ENCODE peak calls at places on chromosomes 7 and 10, in nine cellular contexts. X, L, I, F, E, B, P, G and Z are unnamed samples.
A peak's percentile ranks its signal among the peaks of the same experiment; 100 is the strongest.

GRCh38 chr10:132392811-132393694 is 3.9 kb upstream of the PWWP2B start:
- DNase-seq in L (no peak), B (no peak), E (no peak), G (peak; percentile 64), I (no peak), P (peak; percentile 56), F (peak; percentile 61), X (peak; percentile 36), Z (no peak)

GRCh38 chr10:75347211-75347610 is 54.4 kb downstream of the ZNF503 start:
- DNase-seq in L (no peak), E (peak; percentile 42), X (no peak), G (no peak), F (no peak), B (no peak), P (no peak), I (no peak), Z (no peak)

GRCh38 chr10:18145652-18146051 is 5.4 kb downstream of the CACNB2 start:
- DNase-seq in I (no peak), G (peak; percentile 49), P (no peak), L (no peak), F (no peak), X (no peak), E (no peak), B (no peak), Z (no peak)

GRCh38 chr7:79176859-79177477 is 276.5 kb downstream of the MAGI2 start:
- DNase-seq in I (peak; percentile 53), E (peak; percentile 10), B (peak; percentile 5), L (no peak), X (no peak), G (peak; percentile 55), F (peak; percentile 61), P (peak; percentile 34), Z (peak; percentile 23)

GRCh38 chr7:4226166-4226857 is 455.8 kb upstream of the FOXK1 start:
- DNase-seq in E (peak; percentile 47), P (no peak), B (no peak), X (no peak), G (no peak), F (peak; percentile 36), L (no peak), I (no peak), Z (no peak)

GRCh38 chr10:126372359-126372758 is 15.9 kb downstream of the ADAM12 start:
- DNase-seq in F (no peak), L (no peak), X (no peak), B (no peak), P (no peak), I (no peak), E (peak; percentile 70), G (no peak), Z (no peak)

GRCh38 chr7:130887182-130888016 is 153.4 kb upstream of the KLF14 start:
- DNase-seq in E (no peak), X (no peak), P (peak; percentile 83), I (peak; percentile 89), L (no peak), B (no peak), G (peak; percentile 88), F (no peak), Z (no peak)

GRCh38 chr7:1092806-1093505 is 5.0 kb downstream of the GPER1 start:
- DNase-seq in F (no peak), G (no peak), B (no peak), X (no peak), E (no peak), P (no peak), L (no peak), I (no peak), Z (no peak)

GRCh38 chr7:17939670-17940301 is 508 bp downstream of the SNX13 start:
- DNase-seq in P (peak; percentile 53), L (no peak), E (peak; percentile 17), X (peak; percentile 72), F (peak; percentile 75), G (peak; percentile 25), I (peak; percentile 73), B (peak; percentile 32), Z (peak; percentile 46)

GRCh38 chr10:96890172-96890513 is 58.0 kb downstream of the LCOR start:
- DNase-seq in P (peak; percentile 36), E (no peak), B (peak; percentile 28), G (no peak), X (no peak), L (no peak), F (peak; percentile 49), I (no peak), Z (no peak)

GRCh38 chr10:62394556-62395018 is 20.4 kb downstream of the ZNF365 start:
- DNase-seq in X (no peak), F (no peak), P (no peak), B (no peak), E (no peak), L (no peak), I (no peak), G (no peak), Z (no peak)

GRCh38 chr7:127504715-127505114 is 80.7 kb downstream of the GCC1 start:
- DNase-seq in F (peak; percentile 55), B (peak; percentile 29), E (peak; percentile 40), X (no peak), L (no peak), G (peak; percentile 16), P (no peak), I (peak; percentile 11), Z (peak; percentile 39)

GRCh38 chr10:88954458-88955083 is 2.0 kb upstream of the ACTA2 start:
- DNase-seq in G (no peak), P (no peak), L (no peak), B (no peak), F (no peak), E (no peak), X (no peak), I (no peak), Z (no peak)

GRCh38 chr10:28307267-28307666 is 4.4 kb upstream of the MPP7 start:
- DNase-seq in B (no peak), I (no peak), P (no peak), E (no peak), G (no peak), X (no peak), L (no peak), F (no peak), Z (no peak)

GRCh38 chr7:149704507-149704906 is 68.9 kb downstream of the ZNF467 start:
- DNase-seq in I (no peak), E (no peak), B (no peak), F (no peak), P (no peak), X (no peak), G (no peak), L (no peak), Z (no peak)

GRCh38 chr10:30059209-30060107 is at the start of gene JCAD:
- DNase-seq in B (peak; percentile 2), F (peak; percentile 47), X (peak; percentile 61), P (peak; percentile 15), E (peak; percentile 52), I (peak; percentile 69), L (peak; percentile 27), G (peak; percentile 45), Z (no peak)
- TF ChIP-seq CTCF in B (no peak), F (no peak), X (no peak), P (no peak), E (no peak), I (no peak), L (no peak), G (no peak), Z (no peak)

DNA sequence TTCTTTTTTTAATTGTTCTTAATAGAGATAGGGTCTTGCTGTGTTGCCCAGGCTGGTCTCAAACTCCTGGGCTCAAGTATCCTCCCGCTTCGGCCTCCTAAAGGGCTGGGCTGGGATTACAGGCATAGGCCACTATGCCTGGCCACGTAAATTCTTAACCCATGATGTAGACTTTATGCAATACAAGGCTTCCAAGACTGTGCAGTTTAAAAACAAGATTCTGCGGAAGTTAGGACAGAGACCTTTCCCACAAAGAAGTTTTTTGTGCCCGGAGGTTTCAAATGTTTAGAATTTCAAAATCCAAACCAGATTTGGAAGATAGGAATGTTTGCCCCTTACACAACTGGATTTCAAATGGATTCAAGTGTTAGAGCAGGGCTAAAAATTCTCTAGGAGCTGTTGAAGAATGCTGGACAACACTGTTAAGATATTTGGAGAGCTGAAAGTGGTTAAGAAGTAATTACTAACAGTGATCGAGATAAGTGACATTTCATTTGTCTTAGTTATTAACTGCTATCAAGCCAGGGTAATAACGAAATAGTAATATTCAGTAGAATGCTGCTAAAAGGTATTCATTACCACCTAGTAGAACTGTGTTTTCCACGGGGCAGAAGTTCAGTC is 7.4 kb downstream of the APBB1IP start:
- DNase-seq in G (peak; percentile 39), F (no peak), E (no peak), I (no peak), L (no peak), B (no peak), P (no peak), X (no peak), Z (no peak)
- H3K4me3 ChIP-seq in G (no peak overlapping the region), F (no peak overlapping the region), E (no peak overlapping the region), I (no peak overlapping the region), L (no peak overlapping the region), B (no peak overlapping the region), P (no peak overlapping the region), X (no peak overlapping the region), Z (no peak overlapping the region)

DNA sequence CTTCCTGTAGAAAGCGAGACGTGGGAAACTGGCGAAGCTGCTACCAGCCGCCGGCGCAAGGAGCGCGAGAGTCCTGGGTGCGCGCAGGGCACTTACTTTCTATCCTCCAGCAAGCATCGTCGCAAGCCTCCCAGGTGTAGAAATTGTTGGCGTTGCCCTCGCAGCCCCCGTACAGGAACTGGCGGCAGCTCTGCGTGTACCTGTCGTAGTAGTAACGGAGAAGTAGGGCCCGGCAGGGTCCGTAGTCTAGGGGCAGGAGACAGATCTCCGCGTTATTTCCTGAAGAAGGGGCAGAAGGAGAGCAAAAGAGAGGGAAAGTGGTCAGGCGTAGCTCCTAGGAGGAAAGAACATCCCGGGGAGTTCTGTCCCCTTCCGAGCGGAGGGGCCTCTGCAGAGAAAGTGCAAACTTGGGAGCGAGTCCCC is 501 bp downstream of the TFPI2 start:
- DNase-seq in G (peak; percentile 55), I (peak; percentile 54), X (no peak), P (peak; percentile 71), B (no peak), F (no peak), E (peak; percentile 19), L (peak; percentile 19), Z (peak; percentile 65)
- TF ChIP-seq CTCF in G (peak; percentile 0), I (no peak), X (no peak), P (no peak), B (no peak), F (no peak), E (no peak), L (peak; percentile 5), Z (no peak)

GRCh38 chr7:87317691-87318245 is 27.7 kb upstream of the CROT start:
- DNase-seq in X (no peak), P (peak; percentile 79), L (no peak), F (no peak), I (no peak), G (no peak), B (no peak), E (no peak), Z (no peak)

GRCh38 chr7:87312215-87312865 is 33.1 kb upstream of the CROT start:
- DNase-seq in E (peak; percentile 60), I (peak; percentile 75), B (peak; percentile 50), P (peak; percentile 50), G (peak; percentile 66), L (peak; percentile 7), X (no peak), F (peak; percentile 73), Z (peak; percentile 76)

GRCh38 chr7:87318741-87319140 is 26.7 kb upstream of the CROT start:
- DNase-seq in I (no peak), P (no peak), L (no peak), E (peak; percentile 43), B (no peak), G (no peak), X (no peak), F (no peak), Z (no peak)

GRCh38 chr7:87316097-87316700 is 29.3 kb upstream of the CROT start:
- DNase-seq in F (no peak), G (no peak), P (peak; percentile 68), X (no peak), L (peak; percentile 35), B (no peak), E (no peak), I (no peak), Z (peak; percentile 71)

GRCh38 chr7:87316846-87317545 is 28.5 kb upstream of the CROT start:
- DNase-seq in E (no peak), P (peak; percentile 88), I (peak; percentile 76), X (no peak), F (no peak), B (no peak), G (peak; percentile 82), L (no peak), Z (no peak)
- H3K4me3 ChIP-seq in E (no peak overlapping the region), P (no peak overlapping the region), I (no peak overlapping the region), X (no peak overlapping the region), F (no peak overlapping the region), B (no peak overlapping the region), G (no peak overlapping the region), L (no peak overlapping the region), Z (no peak overlapping the region)